ENCODE peak calls at places on chromosomes 12 and 14, in four cellular contexts. I, V, B and U are unnamed samples.

GRCh38 chr14:32724864-32725550 is 213.7 kb upstream of the NPAS3 start:
- DNase-seq in I (no peak), V (no peak), B (no peak), U (no peak)

GRCh38 chr12:75977952-75978671 is 53.5 kb downstream of the PHLDA1 start:
- DNase-seq in I (peak), V (peak), B (peak), U (peak)

GRCh38 chr12:10722502-10722904 is 620 bp downstream of the YBX3 start:
- DNase-seq in I (peak), V (peak), B (peak), U (peak)

GRCh38 chr12:40271981-40272664 is 47.3 kb downstream of the LRRK2 start:
- DNase-seq in I (no peak), V (no peak), B (no peak), U (no peak)

GRCh38 chr14:103140316-103141109 is 17.3 kb downstream of the TNFAIP2 start:
- DNase-seq in I (no peak), V (no peak), B (no peak), U (no peak)

GRCh38 chr12:20212658-20213387 is 155.5 kb upstream of the PDE3A start:
- DNase-seq in I (peak), V (peak), B (peak), U (peak)

GRCh38 chr12:93982847-93983315 is 165.5 kb upstream of the PLXNC1 start:
- DNase-seq in I (no peak), V (no peak), B (no peak), U (no peak)

GRCh38 chr12:116318738-116319050 is 41.2 kb upstream of the MED13L start:
- DNase-seq in I (peak), V (no peak), B (no peak), U (no peak)

GRCh38 chr12:130162267-130162666 is at the start of gene FZD10:
- DNase-seq in I (no peak), V (no peak), B (peak), U (peak)

GRCh38 chr12:52081263-52081733 is 1.8 kb downstream of the SMIM41 start:
- DNase-seq in I (peak), V (no peak), B (no peak), U (no peak)

GRCh38 chr14:56131004-56131864 is 13.0 kb downstream of the PELI2 start:
- DNase-seq in I (no peak), V (no peak), B (no peak), U (no peak)

GRCh38 chr12:108881953-108882352 is 2.1 kb downstream of the DAO start:
- DNase-seq in I (no peak), V (no peak), B (no peak), U (no peak)

GRCh38 chr14:77151918-77152588 is 10.5 kb upstream of the ZDHHC22 start:
- DNase-seq in I (no peak), V (peak), B (no peak), U (no peak)

GRCh38 chr12:67519824-67520433 is 128.6 kb upstream of the DYRK2 start:
- DNase-seq in I (no peak), V (no peak), B (no peak), U (no peak)

GRCh38 chr12:48285751-48286650 is 64.7 kb downstream of the ZNF641 start:
- DNase-seq in I (no peak), V (no peak), B (no peak), U (no peak)

GRCh38 chr12:116346751-116347150 is 69.3 kb upstream of the MED13L start:
- DNase-seq in I (no peak), V (peak), B (no peak), U (peak)

GRCh38 chr14:99930420-99931274 is 134.6 kb upstream of the EVL start:
- DNase-seq in I (no peak), V (no peak), B (no peak), U (no peak)

GRCh38 chr12:27988594-27989233 is 16.2 kb upstream of the PTHLH start:
- DNase-seq in I (no peak), V (no peak), B (no peak), U (no peak)

GRCh38 chr14:94515426-94515825 is 6.2 kb upstream of the SERPINA12 start:
- DNase-seq in I (no peak), V (no peak), B (no peak), U (no peak)

GRCh38 chr14:65704412-65704811 is 291.9 kb downstream of the FUT8 start:
- DNase-seq in I (no peak), V (no peak), B (no peak), U (no peak)

GRCh38 chr14:101301011-101301410 is 260.3 kb upstream of the DIO3 start:
- DNase-seq in I (no peak), V (no peak), B (no peak), U (no peak)

GRCh38 chr14:87566986-87567385 is 426.0 kb downstream of the GALC start:
- DNase-seq in I (no peak), V (no peak), B (no peak), U (no peak)

GRCh38 chr14:22272408-22272807 is 316.6 kb downstream of the DAD1 start:
- DNase-seq in I (no peak), V (no peak), B (no peak), U (no peak)

GRCh38 chr12:116381744-116382455 is 104.4 kb upstream of the MED13L start:
- DNase-seq in I (no peak), V (peak), B (no peak), U (no peak)

GRCh38 chr12:105659355-105660075 is 329.0 kb downstream of the C12orf75 start:
- DNase-seq in I (no peak), V (no peak), B (peak), U (peak)

GRCh38 chr14:69842671-69843407 is 36.4 kb upstream of the SMOC1 start:
- DNase-seq in I (no peak), V (no peak), B (no peak), U (no peak)

GRCh38 chr12:19186722-19187661 is 57.5 kb downstream of the PLEKHA5 start:
- DNase-seq in I (no peak), V (peak), B (no peak), U (no peak)

GRCh38 chr14:104110491-104111209 is 25.1 kb downstream of the ASPG start:
- DNase-seq in I (no peak), V (no peak), B (no peak), U (no peak)

GRCh38 chr14:103748539-103748867 is 32.9 kb downstream of the ZFYVE21 start:
- DNase-seq in I (peak), V (no peak), B (no peak), U (no peak)

GRCh38 chr14:52443506-52443905 is 108.8 kb downstream of the TXNDC16 start:
- DNase-seq in I (no peak), V (no peak), B (no peak), U (no peak)

GRCh38 chr14:93104961-93105360 is 10.8 kb downstream of the ITPK1 start:
- DNase-seq in I (no peak), V (no peak), B (no peak), U (no peak)
- H3K27ac ChIP-seq in I (peak), V (no peak), B (no peak), U (no peak)

GRCh38 chr14:75067212-75067611 is 2.2 kb upstream of the ZC2HC1C start:
- DNase-seq in I (no peak), V (no peak), B (no peak), U (no peak)

GRCh38 chr14:75064205-75064567 is 362 bp upstream of the ACYP1 start:
- DNase-seq in I (no peak), V (no peak), B (no peak), U (no peak)

GRCh38 chr14:75063013-75063412 is 811 bp downstream of the ACYP1 start:
- DNase-seq in I (no peak), V (no peak), B (no peak), U (no peak)

GRCh38 chr14:75060420-75060819 is 3.4 kb downstream of the ACYP1 start:
- DNase-seq in I (no peak), V (no peak), B (no peak), U (no peak)

DNA sequence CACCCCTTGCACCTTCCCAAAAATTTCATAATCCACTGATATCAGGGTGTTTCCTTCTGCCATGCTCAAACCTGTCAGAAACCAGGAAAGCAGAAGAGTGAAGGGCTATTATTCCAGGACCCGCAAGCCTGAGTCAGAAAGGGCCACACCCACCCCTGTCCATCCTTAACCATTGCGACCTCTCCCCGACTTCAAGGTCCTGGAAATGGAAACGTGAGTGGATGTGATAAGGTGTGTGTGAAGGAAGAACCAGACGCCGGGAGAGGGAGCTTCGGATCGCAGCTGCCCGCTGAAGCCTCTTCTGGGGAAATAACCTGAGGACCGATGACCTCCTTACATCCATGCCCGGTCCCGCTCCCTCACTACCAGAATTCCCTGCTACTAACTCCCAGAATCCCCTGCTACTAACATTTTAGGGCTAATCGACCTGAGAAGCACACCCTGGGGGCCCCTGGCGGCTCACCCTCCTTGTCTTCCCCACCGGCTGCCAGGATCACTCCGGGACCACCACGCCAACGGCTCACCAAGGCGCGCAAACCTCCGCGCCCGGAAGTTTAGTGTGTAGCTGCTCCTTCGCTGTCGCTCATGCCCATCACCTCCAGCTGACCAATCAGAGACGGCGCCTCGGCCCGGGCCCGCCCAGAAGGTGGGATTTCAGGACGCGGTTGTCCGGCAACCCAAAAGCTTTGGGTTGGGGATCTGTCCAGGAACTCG is at the start of gene ACYP1:
- DNase-seq in I (peak), V (peak), B (peak), U (peak)
- TF ChIP-seq POLR2A in I (no peak), V (peak), B (no peak), U (no peak)

DNA sequence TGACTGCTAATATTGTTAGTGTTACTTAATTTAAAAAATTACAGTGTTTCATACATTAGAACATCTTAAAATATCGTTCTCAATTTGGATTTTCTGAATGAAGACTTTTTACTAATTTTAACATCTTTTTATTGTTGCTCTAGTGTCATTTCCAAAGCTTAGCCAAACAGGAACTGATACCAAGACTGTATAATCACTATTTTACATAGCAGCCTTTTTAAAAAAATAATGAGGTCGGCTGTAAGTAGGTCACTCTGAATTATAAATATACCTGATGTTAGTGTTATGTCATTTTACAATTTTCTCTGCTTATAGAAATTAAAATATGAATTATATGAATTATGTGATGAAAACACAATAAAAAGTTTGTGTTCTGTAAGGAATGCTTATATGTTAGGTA is 321.5 kb downstream of the TMEM117 start:
- DNase-seq in I (no peak), V (no peak), B (no peak), U (no peak)
- TF ChIP-seq CTCF in I (no peak), V (no peak), B (no peak), U (no peak)

GRCh38 chr14:68341765-68342212 is 451.1 kb downstream of the ZFP36L1 start:
- DNase-seq in I (no peak), V (no peak), B (no peak), U (no peak)

GRCh38 chr14:68340262-68340661 is 452.6 kb downstream of the ZFP36L1 start:
- DNase-seq in I (no peak), V (no peak), B (no peak), U (no peak)

GRCh38 chr14:68345738-68346137 is 447.1 kb downstream of the ZFP36L1 start:
- DNase-seq in I (no peak), V (no peak), B (no peak), U (no peak)

GRCh38 chr14:68343534-68344093 is 449.3 kb downstream of the ZFP36L1 start:
- DNase-seq in I (no peak), V (no peak), B (no peak), U (no peak)

DNA sequence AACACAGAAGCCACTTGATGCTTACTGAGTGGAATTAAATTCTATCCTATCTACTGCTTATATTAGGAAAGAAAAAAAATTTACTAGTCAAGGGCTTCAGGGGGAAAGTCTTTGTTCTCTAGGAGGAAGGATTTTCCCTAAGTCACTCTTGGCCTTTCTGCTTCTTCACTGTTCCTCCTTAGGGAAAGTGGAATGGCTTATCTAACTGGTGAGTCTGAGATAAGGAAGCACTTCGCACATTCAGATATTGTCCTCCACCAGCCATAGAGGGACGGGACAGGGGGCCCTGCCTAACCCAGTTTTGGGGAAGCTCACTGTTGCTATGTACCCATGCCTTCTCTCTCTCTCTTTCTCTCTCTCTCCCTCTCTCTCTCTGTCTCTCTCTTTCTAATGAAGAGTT is 450.7 kb downstream of the ZFP36L1 start:
- DNase-seq in I (no peak), V (no peak), B (no peak), U (no peak)
- H3K27ac ChIP-seq in I (no peak), V (no peak), B (no peak), U (no peak)

DNA sequence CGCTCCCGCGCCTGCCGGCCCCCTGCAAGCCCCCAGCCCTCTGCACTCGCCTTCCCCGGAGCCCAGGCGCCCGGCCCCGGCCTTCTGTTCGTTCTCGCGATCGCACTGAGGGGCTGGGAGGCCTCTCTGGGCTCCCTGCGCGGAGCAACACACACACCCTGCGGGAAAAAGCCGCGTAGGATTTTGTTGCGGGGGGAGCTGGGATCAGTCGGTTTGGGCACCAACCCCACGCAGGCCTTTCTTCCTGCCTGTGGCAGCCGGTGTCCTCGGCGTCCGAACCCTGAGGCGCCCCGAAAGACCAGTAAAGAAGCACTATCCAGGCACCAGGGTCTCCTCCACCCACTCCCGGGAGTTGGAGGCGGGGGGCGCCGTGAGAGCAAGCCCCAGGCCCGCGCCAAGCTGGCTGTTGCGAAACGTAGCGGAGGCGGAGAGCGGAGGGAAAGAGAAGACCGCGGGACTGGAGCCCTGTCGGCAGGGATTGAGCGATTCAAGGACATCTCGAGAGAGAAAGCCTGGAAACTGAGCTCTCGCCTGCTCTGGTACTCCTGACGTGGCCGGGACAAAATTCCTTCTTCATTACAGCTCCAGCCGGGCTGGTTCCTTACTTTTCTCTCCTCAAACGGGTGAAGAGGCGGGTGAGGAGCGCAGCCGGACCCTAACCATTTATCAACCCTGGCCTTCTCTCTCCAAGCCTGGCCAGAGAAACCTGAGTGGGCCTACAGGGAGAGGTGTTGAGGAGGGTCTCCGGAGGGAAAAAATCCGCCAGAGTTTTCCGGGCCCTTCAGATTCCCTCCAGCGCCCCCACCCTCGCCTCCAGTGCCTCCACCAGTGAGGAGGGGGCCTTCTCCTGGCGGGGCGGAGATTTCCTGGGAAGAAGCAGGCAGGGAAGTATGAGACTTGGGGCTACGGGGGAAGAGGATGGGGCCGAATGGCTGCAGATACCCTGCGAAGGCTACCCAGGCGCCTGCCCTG is 1.7 kb upstream of the HOXC5 start:
- DNase-seq in I (no peak), V (no peak), B (no peak), U (peak)
- TF ChIP-seq POLR2A in I (no peak), V (no peak), B (no peak), U (no peak)

DNA sequence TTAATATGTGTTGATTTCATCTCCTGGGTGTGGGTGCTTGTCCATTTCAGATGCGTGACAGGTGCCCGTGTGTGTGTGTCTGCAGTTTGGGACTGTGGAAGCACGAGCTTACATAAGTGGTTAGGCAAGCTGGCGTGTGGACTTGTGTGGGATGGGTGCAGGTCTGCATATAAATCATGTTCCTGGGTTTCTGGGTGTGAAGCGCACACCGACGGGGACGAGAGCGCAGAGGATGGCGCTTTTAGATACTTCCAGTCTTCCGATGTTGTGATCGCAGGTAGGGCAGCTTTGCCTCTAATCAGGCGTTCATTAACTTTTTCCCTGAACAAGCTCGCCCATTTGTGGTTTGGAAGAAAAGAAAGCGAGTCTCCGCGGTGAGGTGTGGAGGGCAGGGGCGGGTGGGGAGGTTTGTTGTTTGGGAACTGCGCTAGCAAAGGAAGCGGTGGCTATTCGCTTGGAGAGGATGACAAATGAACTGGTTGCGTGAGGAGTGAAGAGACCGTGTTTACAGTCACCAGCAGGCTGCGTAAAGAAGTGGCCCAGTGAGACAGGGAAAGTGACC is 878 bp downstream of the RGS6 start:
- DNase-seq in I (no peak), V (no peak), B (peak), U (peak)
- TF ChIP-seq CTCF in I (no peak), V (no peak), B (no peak), U (no peak)